ENCODE peak calls at places on chromosomes 7 and 10, in eight cellular contexts. P, C, D, F, H, S, N and T are unnamed samples.

GRCh38 chr7:94414481-94414880 is 19.8 kb downstream of the COL1A2 start:
- DNase-seq in D (no peak), N (no peak), C (no peak), F (peak), P (no peak), H (no peak), S (no peak), T (peak)

GRCh38 chr10:59880976-59881510 is 25.3 kb downstream of the CCDC6 start:
- DNase-seq in C (no peak), S (no peak), N (no peak), D (no peak), F (no peak), P (no peak), H (no peak), T (no peak)

GRCh38 chr7:128878226-128879105 is 15.8 kb downstream of the ATP6V1F start:
- DNase-seq in C (peak), H (no peak), P (no peak), S (no peak), N (no peak), F (no peak), D (no peak), T (no peak)

GRCh38 chr7:31100445-31100844 is 48.3 kb downstream of the ADCYAP1R1 start:
- DNase-seq in P (no peak), H (no peak), F (peak), N (no peak), C (no peak), D (no peak), S (no peak), T (peak)

GRCh38 chr7:7157177-7157886 is 25.0 kb upstream of the C1GALT1 start:
- DNase-seq in D (no peak), P (no peak), H (no peak), N (no peak), F (peak), C (no peak), S (peak), T (peak)

GRCh38 chr10:3531097-3531645 is 253.8 kb downstream of the KLF6 start:
- DNase-seq in C (no peak), D (no peak), S (no peak), H (no peak), P (no peak), N (no peak), F (no peak), T (no peak)

GRCh38 chr7:30984359-30985107 is 20.8 kb downstream of the GHRHR start:
- DNase-seq in H (peak), S (no peak), N (no peak), C (peak), F (peak), D (no peak), P (no peak), T (peak)

GRCh38 chr7:4682621-4683042 is 537 bp downstream of the FOXK1 start:
- DNase-seq in P (no peak), N (peak), F (peak), S (no peak), H (peak), D (no peak), C (peak), T (peak)

GRCh38 chr7:36468361-36469140 is 78.9 kb downstream of the ANLN start:
- DNase-seq in F (no peak), S (no peak), N (no peak), D (no peak), H (no peak), C (no peak), P (no peak), T (peak)

GRCh38 chr7:157337316-157338149 is 729 bp downstream of the DNAJB6 start:
- DNase-seq in H (no peak), N (peak), S (peak), D (no peak), F (peak), C (peak), P (no peak), T (peak)

GRCh38 chr10:75532253-75532924 is 101.0 kb downstream of the LRMDA start:
- DNase-seq in C (no peak), S (no peak), H (no peak), F (no peak), P (no peak), D (no peak), N (no peak), T (peak)

GRCh38 chr7:27917774-27918314 is 177.9 kb downstream of the TAX1BP1 start:
- DNase-seq in D (no peak), S (no peak), F (peak), H (no peak), P (no peak), N (no peak), C (no peak), T (peak)

GRCh38 chr7:44735403-44736165 is 13.1 kb upstream of the ZMIZ2 start:
- DNase-seq in F (peak), D (no peak), C (no peak), P (no peak), N (no peak), S (no peak), H (no peak), T (peak)

GRCh38 chr7:30117886-30118285 is 16.9 kb upstream of the MTURN start:
- DNase-seq in C (no peak), S (no peak), N (no peak), D (no peak), P (no peak), H (no peak), F (no peak), T (no peak)

GRCh38 chr10:19347592-19347991 is 299.0 kb downstream of the MALRD1 start:
- DNase-seq in C (no peak), N (no peak), H (no peak), P (no peak), D (no peak), F (no peak), S (no peak), T (peak)

GRCh38 chr10:6053816-6054581 is 8.2 kb downstream of the IL2RA start:
- DNase-seq in S (no peak), P (no peak), F (no peak), C (no peak), H (peak), D (no peak), N (peak), T (no peak)

GRCh38 chr10:132399117-132400035 is 2.4 kb downstream of the PWWP2B start:
- DNase-seq in N (peak), P (no peak), H (no peak), S (no peak), C (peak), D (no peak), F (no peak), T (no peak)

GRCh38 chr7:12967322-12967721 is 279.9 kb downstream of the ARL4A start:
- DNase-seq in F (no peak), D (no peak), N (no peak), S (no peak), H (no peak), P (no peak), C (no peak), T (no peak)